ENCODE peak calls at places on chromosomes 1 and 21, in four cellular contexts. One of them, this sample, is unnamed.

GRCh38 chr1:248884632-248885295 is 21.3 kb upstream of the PGBD2 start:
- DNase-seq in HepG2: no peak
- DNase-seq in AG04450: no peak
- DNase-seq in CD8-positive, alpha-beta T cell: no peak
- DNase-seq in this sample: no peak

GRCh38 chr1:204384636-204385354 is 25.1 kb upstream of the PLEKHA6 start:
- DNase-seq in HepG2: no peak
- DNase-seq in AG04450: no peak
- DNase-seq in CD8-positive, alpha-beta T cell: no peak
- DNase-seq in this sample: no peak

GRCh38 chr1:87231703-87232363 is 96.8 kb upstream of the LMO4 start:
- DNase-seq in HepG2: no peak
- DNase-seq in AG04450: no peak
- DNase-seq in CD8-positive, alpha-beta T cell: no peak
- DNase-seq in this sample: no peak

GRCh38 chr21:28333455-28334108 is 659.1 kb downstream of the LTN1 start:
- DNase-seq in HepG2: peak; percentile 13
- DNase-seq in AG04450: peak; percentile 10
- DNase-seq in CD8-positive, alpha-beta T cell: no peak
- DNase-seq in this sample: no peak

GRCh38 chr1:172451002-172451443 is 7.2 kb upstream of the PIGC start:
- DNase-seq in HepG2: peak; percentile 85
- DNase-seq in AG04450: peak; percentile 29
- DNase-seq in CD8-positive, alpha-beta T cell: no peak
- DNase-seq in this sample: no peak

GRCh38 chr1:183476081-183476480 is 3.8 kb downstream of the SMG7 start:
- DNase-seq in HepG2: no peak
- DNase-seq in AG04450: no peak
- DNase-seq in CD8-positive, alpha-beta T cell: no peak
- DNase-seq in this sample: no peak

GRCh38 chr1:30898031-30898815 is 10.3 kb downstream of the SDC3 start:
- DNase-seq in HepG2: no peak
- DNase-seq in AG04450: no peak
- DNase-seq in CD8-positive, alpha-beta T cell: no peak
- DNase-seq in this sample: no peak

GRCh38 chr1:19978143-19978542 is 1.3 kb downstream of the PLA2G2A start:
- DNase-seq in HepG2: no peak
- DNase-seq in AG04450: no peak
- DNase-seq in CD8-positive, alpha-beta T cell: no peak
- DNase-seq in this sample: no peak

GRCh38 chr1:218957971-218958370 is 215.7 kb upstream of the LYPLAL1 start:
- DNase-seq in HepG2: no peak
- DNase-seq in AG04450: no peak
- DNase-seq in CD8-positive, alpha-beta T cell: no peak
- DNase-seq in this sample: no peak

GRCh38 chr1:31007462-31007991 is 58.0 kb downstream of the PUM1 start:
- DNase-seq in HepG2: no peak
- DNase-seq in AG04450: peak; percentile 62
- DNase-seq in CD8-positive, alpha-beta T cell: no peak
- DNase-seq in this sample: peak; percentile 84

GRCh38 chr1:23548704-23549143 is 10.6 kb downstream of the ID3 start:
- DNase-seq in HepG2: no peak
- DNase-seq in AG04450: no peak
- DNase-seq in CD8-positive, alpha-beta T cell: no peak
- DNase-seq in this sample: no peak

GRCh38 chr1:234214911-234215892 is 158.1 kb upstream of the COA6 start:
- DNase-seq in HepG2: no peak
- DNase-seq in AG04450: no peak
- DNase-seq in CD8-positive, alpha-beta T cell: no peak
- DNase-seq in this sample: no peak
- H3K4me3 ChIP-seq in HepG2: peak overlapping the region; percentile 45
- H3K4me3 ChIP-seq in AG04450: no peak overlapping the region
- H3K4me3 ChIP-seq in CD8-positive, alpha-beta T cell: no peak overlapping the region
- H3K4me3 ChIP-seq in this sample: no peak overlapping the region

GRCh38 chr1:34165422-34165921 is 442 bp upstream of the CSMD2 start:
- DNase-seq in HepG2: no peak
- DNase-seq in AG04450: no peak
- DNase-seq in CD8-positive, alpha-beta T cell: no peak
- DNase-seq in this sample: no peak
- TF ChIP-seq CTCF in HepG2: no peak
- TF ChIP-seq CTCF in AG04450: no peak
- TF ChIP-seq CTCF in CD8-positive, alpha-beta T cell: no peak
- TF ChIP-seq CTCF in this sample: no peak

GRCh38 chr1:10540277-10541005 is 65.7 kb downstream of the PEX14 start:
- DNase-seq in HepG2: no peak
- DNase-seq in AG04450: no peak
- DNase-seq in CD8-positive, alpha-beta T cell: no peak
- DNase-seq in this sample: no peak
- H3K4me3 ChIP-seq in HepG2: no peak overlapping the region
- H3K4me3 ChIP-seq in AG04450: no peak overlapping the region
- H3K4me3 ChIP-seq in CD8-positive, alpha-beta T cell: no peak overlapping the region
- H3K4me3 ChIP-seq in this sample: no peak overlapping the region

DNA sequence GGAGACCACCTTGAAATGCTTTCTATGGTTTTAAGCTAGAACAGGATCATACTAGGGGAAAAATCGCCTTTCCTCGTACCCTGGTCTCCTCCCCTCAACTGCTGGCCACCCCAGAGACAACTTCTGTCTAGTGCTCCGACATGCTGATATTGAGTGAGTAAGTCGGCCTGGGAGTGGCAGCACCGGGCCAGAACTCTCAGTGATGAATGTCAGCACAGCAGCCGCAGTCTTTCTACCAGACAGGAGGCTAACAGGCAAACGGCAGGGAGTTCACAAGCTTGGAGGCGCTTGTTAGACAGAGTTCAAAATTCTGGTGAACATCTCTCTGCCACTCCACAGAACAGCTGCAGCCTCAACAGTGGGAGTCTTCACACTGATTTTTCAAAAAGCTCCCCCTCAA is 716.9 kb downstream of the ADGRL2 start:
- DNase-seq in HepG2: no peak
- DNase-seq in AG04450: no peak
- DNase-seq in CD8-positive, alpha-beta T cell: no peak
- DNase-seq in this sample: no peak
- TF ChIP-seq CTCF in HepG2: no peak
- TF ChIP-seq CTCF in AG04450: no peak
- TF ChIP-seq CTCF in CD8-positive, alpha-beta T cell: no peak
- TF ChIP-seq CTCF in this sample: no peak

DNA sequence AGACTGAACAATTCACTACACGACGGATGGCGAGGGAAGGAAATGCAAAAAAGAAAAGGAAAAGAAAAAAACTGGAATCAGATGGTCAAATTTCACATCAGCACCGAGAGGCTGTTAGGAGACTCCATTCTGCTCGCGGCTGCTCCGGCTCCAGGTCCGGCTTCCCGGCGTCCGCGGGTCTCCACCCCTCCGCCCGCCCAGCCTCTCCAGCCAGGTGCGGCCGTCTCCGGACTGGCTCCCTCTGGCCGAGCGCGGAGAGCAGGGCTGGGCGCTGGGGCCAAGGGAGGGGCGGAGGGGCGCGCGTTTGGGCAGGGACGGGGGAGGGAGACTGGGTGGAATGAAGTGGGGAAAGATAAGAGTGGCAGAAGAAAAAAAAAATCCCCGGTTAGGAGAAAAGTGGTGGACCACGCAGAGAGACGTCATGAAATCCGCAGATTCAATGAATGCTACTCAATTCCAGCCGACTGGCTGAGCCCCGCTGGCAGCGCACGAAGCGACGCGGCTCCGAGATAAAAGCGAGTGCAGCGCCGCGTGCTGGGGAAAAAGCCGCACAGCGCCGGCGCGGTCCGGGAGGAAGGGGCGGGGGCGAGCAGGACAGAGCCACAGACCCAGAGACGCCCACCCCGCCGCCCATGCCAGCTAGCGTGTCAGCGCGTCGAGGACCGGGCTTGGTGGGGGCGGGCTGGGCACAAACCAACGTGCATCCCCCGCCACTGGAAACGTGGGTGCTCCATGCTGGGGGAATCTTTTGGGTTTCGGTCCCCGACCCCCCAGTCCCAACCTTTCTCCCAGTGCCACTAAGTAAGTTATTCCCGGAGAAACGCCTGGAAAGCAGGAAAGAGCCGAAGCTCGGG is at the start of gene KCNJ6:
- DNase-seq in HepG2: no peak
- DNase-seq in AG04450: no peak
- DNase-seq in CD8-positive, alpha-beta T cell: no peak
- DNase-seq in this sample: no peak
- H3K4me3 ChIP-seq in HepG2: no peak within 1 kb of the TSS
- H3K4me3 ChIP-seq in AG04450: peak within 1 kb of the TSS; percentile 41
- H3K4me3 ChIP-seq in CD8-positive, alpha-beta T cell: no peak within 1 kb of the TSS
- H3K4me3 ChIP-seq in this sample: peak within 1 kb of the TSS; percentile 32

GRCh38 chr1:167057297-167057688 is 32.9 kb downstream of the GPA33 start:
- DNase-seq in HepG2: peak; percentile 39
- DNase-seq in AG04450: no peak
- DNase-seq in CD8-positive, alpha-beta T cell: no peak
- DNase-seq in this sample: no peak
- TF ChIP-seq CTCF in HepG2: peak; percentile 72
- TF ChIP-seq CTCF in AG04450: peak; percentile 27
- TF ChIP-seq CTCF in CD8-positive, alpha-beta T cell: no peak
- TF ChIP-seq CTCF in this sample: peak; percentile 19

DNA sequence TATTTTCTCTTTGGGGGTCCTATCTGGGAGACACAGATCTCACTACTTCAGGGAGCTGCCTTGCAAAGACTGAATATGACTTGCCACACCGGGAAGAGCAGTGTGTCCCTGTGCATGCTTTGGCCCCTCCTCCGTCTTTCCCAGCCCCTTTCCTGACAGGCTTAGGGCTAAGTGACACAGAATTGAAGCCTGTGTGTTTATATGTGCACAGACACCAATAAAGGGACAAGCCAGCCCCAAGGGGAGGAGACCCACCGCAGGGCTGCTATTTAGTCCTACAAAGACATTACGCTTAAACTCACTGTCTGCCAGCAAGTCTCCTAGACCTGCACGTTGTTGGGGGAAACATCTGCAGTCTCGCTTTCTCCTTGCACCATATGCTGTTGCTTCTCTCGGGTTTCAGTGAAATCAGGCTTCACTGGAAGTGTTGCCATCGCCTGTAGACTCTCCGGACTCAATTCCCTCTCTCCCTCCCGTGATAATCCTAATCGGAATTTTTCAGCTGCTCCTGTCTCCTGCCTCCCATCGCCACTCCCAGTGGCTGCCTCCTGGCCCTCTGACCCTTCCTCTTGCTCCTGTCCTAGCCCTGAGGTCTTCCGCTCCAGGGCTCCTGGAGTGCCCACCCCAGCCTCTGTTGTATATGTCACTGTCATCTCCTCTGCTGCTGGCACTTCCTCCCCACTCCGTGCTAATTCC is 58.5 kb upstream of the LRRC53 start:
- DNase-seq in HepG2: no peak
- DNase-seq in AG04450: no peak
- DNase-seq in CD8-positive, alpha-beta T cell: no peak
- DNase-seq in this sample: no peak
- H3K4me3 ChIP-seq in HepG2: no peak overlapping the region
- H3K4me3 ChIP-seq in AG04450: no peak overlapping the region
- H3K4me3 ChIP-seq in CD8-positive, alpha-beta T cell: no peak overlapping the region
- H3K4me3 ChIP-seq in this sample: no peak overlapping the region

This sample was measured in AG04449.